ENCODE peak calls at places on chromosome 13, in five cellular contexts. U is IMR-90, O is psoas muscle, V is GM12878, L is neural progenitor cell. N is an unnamed sample.

GRCh38 chr13:38763446-38764381 is 76.8 kb downstream of the FREM2 start:
- DNase-seq in V (no peak), O (no peak), U (peak), L (peak), N (no peak)

GRCh38 chr13:42173789-42174343 is 98.1 kb upstream of the AKAP11 start:
- DNase-seq in V (no peak), U (peak), L (no peak), O (no peak), N (no peak)

GRCh38 chr13:23871616-23872220 is 17.5 kb downstream of the MIPEP start:
- DNase-seq in V (no peak), O (no peak), U (peak), L (peak), N (no peak)

GRCh38 chr13:71829542-71829941 is 37.5 kb downstream of the DACH1 start:
- DNase-seq in L (no peak), O (no peak), V (no peak), U (no peak), N (no peak)

GRCh38 chr13:43170497-43170896 is 147.1 kb downstream of the DNAJC15 start:
- DNase-seq in V (no peak), O (no peak), L (peak), U (no peak), N (no peak)

GRCh38 chr13:68078874-68079273 is 848.7 kb upstream of the PCDH9 start:
- DNase-seq in O (no peak), V (no peak), U (no peak), L (no peak), N (no peak)

GRCh38 chr13:112105244-112105681 is 38.3 kb downstream of the SOX1 start:
- DNase-seq in U (no peak), L (peak), O (no peak), V (no peak), N (no peak)

GRCh38 chr13:74026753-74027152 is 107.5 kb downstream of the KLF12 start:
- DNase-seq in V (peak), L (no peak), O (no peak), U (peak), N (no peak)

GRCh38 chr13:84607614-84608013 is 725.3 kb upstream of the SLITRK1 start:
- DNase-seq in L (no peak), U (peak), O (no peak), V (no peak), N (no peak)

GRCh38 chr13:100630564-100630963 is 42.0 kb upstream of the GGACT start:
- DNase-seq in V (no peak), O (no peak), L (peak), U (no peak), N (no peak)

GRCh38 chr13:91406619-91407018 is 8.2 kb downstream of the GPC5 start:
- DNase-seq in L (peak), O (no peak), V (no peak), U (peak), N (no peak)

GRCh38 chr13:88461272-88462009 is 790.3 kb downstream of the SLITRK5 start:
- DNase-seq in V (no peak), L (no peak), U (no peak), O (no peak), N (no peak)

GRCh38 chr13:88459335-88459734 is 788.2 kb downstream of the SLITRK5 start:
- DNase-seq in V (no peak), U (no peak), L (no peak), O (no peak), N (no peak)

GRCh38 chr13:88464851-88465250 is 793.7 kb downstream of the SLITRK5 start:
- DNase-seq in U (no peak), L (no peak), V (no peak), O (no peak), N (no peak)
- H3K27ac ChIP-seq in U (no peak), L (no peak), V (no peak), O (no peak), N (no peak)

DNA sequence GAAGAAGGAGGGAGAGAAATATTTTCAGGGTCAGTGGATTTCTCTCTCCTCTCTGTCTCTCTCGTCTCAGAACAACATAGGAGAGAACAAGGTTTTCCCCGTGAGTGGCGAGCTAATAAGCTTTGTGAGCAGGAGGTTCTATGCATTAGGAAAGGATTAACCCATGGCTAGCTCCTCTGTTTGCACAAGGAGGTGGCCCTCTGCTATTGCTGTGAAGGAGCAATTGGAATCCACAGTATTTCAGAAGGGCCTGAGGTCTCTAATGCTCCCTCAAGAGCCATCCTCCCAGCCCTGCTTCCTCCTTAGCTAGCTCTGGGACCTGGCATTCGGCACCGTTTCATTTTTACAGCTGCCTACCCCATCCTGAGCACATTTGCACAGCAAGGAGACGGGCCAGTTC is 288.9 kb upstream of the MAB21L1 start:
- DNase-seq in L (peak), V (no peak), U (no peak), O (no peak), N (no peak)
- H3K27ac ChIP-seq in L (no peak), V (no peak), U (no peak), O (no peak), N (no peak)

DNA sequence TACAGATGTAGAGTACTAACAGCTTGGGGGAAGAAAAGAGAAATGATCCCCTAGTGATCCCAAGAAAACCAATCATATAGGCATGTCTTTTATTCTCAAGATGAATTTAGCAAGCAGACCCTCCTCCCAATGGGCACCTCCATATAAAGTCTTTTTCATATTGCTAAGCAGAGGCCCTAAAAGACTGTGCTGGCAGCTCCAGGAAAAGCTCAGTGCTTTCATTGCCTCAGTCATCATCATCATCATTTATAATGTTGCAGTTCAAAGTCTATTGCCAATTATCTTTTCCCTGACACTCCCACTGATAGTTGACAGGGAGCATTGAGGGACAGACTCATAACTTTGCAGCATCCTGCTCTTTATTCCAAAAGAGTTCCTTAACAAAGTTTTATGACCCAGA is 13.0 kb downstream of the GPR183 start:
- DNase-seq in U (no peak), O (no peak), V (no peak), L (no peak), N (no peak)
- H3K27ac ChIP-seq in U (no peak), O (no peak), V (no peak), L (no peak), N (no peak)

GRCh38 chr13:40626977-40627376 is 39.5 kb downstream of the FOXO1 start:
- DNase-seq in V (no peak), L (no peak), O (no peak), U (no peak), N (no peak)
- H3K27ac ChIP-seq in V (no peak), L (no peak), O (no peak), U (no peak), N (peak)

N was measured in gastrocnemius medialis.